ENCODE peak calls at places on chromosomes 11 and 22, in four cellular contexts. One of them, this sample, is unnamed. For H3K9me3, the result is how much of the 10 kb centered on the place peaks cover.

GRCh38 chr22:24768537-24769374 is 5.8 kb downstream of the PIWIL3 start:
- DNase-seq in HepG2: peak
- DNase-seq in HCT116: peak
- DNase-seq in K562: peak
- DNase-seq in this sample: no peak

GRCh38 chr11:124543145-124543544 is 309 bp downstream of the OR8B12 start:
- DNase-seq in HepG2: no peak
- DNase-seq in HCT116: no peak
- DNase-seq in K562: no peak
- DNase-seq in this sample: no peak

GRCh38 chr11:113546757-113547507 is 71.7 kb upstream of the DRD2 start:
- DNase-seq in HepG2: no peak
- DNase-seq in HCT116: no peak
- DNase-seq in K562: no peak
- DNase-seq in this sample: no peak

GRCh38 chr11:112715091-112715490 is 246.1 kb upstream of the NCAM1 start:
- DNase-seq in HepG2: no peak
- DNase-seq in HCT116: no peak
- DNase-seq in K562: no peak
- DNase-seq in this sample: no peak

GRCh38 chr11:27524155-27524554 is 17.6 kb upstream of the LIN7C start:
- DNase-seq in HepG2: peak
- DNase-seq in HCT116: peak
- DNase-seq in K562: peak
- DNase-seq in this sample: no peak

GRCh38 chr11:86569109-86569508 is 103.3 kb downstream of the ME3 start:
- DNase-seq in HepG2: no peak
- DNase-seq in HCT116: no peak
- DNase-seq in K562: no peak
- DNase-seq in this sample: no peak

GRCh38 chr11:35629914-35630313 is 11.7 kb downstream of the FJX1 start:
- DNase-seq in HepG2: peak
- DNase-seq in HCT116: peak
- DNase-seq in K562: no peak
- DNase-seq in this sample: peak

GRCh38 chr11:77387701-77388100 is 86.2 kb downstream of the PAK1 start:
- DNase-seq in HepG2: no peak
- DNase-seq in HCT116: no peak
- DNase-seq in K562: no peak
- DNase-seq in this sample: no peak

GRCh38 chr22:20858615-20859416 is at the start of the genes PI4KA and SNAP29:
- DNase-seq in HepG2: peak
- DNase-seq in HCT116: peak
- DNase-seq in K562: peak
- DNase-seq in this sample: peak

GRCh38 chr11:82794490-82794889 is 60.8 kb upstream of the FAM181B start:
- DNase-seq in HepG2: no peak
- DNase-seq in HCT116: no peak
- DNase-seq in K562: no peak
- DNase-seq in this sample: no peak

GRCh38 chr11:120431633-120432032 is 79.9 kb upstream of the GRIK4 start:
- DNase-seq in HepG2: peak
- DNase-seq in HCT116: peak
- DNase-seq in K562: peak
- DNase-seq in this sample: peak

GRCh38 chr22:43166132-43166930 is 15.0 kb downstream of the TSPO start:
- DNase-seq in HepG2: no peak
- DNase-seq in HCT116: no peak
- DNase-seq in K562: no peak
- DNase-seq in this sample: no peak
- TF ChIP-seq POLR2AphosphoS5 in HepG2: no peak
- TF ChIP-seq POLR2AphosphoS5 in HCT116: no peak
- TF ChIP-seq POLR2AphosphoS5 in K562: no peak
- TF ChIP-seq POLR2AphosphoS5 in this sample: no peak

DNA sequence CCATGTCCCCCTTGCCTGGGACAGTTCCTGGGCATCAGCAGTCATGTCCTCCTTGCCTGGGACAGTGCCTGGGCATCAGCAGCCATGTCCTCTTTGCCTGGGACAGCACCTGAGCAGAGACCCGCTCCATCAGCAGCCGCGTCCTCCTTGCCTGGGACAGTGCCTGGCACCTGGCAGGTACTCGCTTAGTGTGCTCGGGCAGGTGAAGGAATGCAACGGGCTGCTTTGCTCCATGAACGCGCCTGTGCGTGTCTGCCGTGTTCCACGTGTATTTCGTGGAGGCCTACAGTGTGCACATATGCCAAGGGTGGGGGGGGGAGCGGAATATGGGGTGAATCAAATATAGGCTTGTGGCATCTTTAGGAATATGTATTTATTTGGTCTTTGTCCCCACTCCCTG is 1490.7 kb downstream of the TBC1D22A start:
- DNase-seq in HepG2: no peak
- DNase-seq in HCT116: no peak
- DNase-seq in K562: no peak
- DNase-seq in this sample: no peak
- H3K9me3 ChIP-seq in HepG2: under half
- H3K9me3 ChIP-seq in HCT116: under half
- H3K9me3 ChIP-seq in K562: under half
- H3K9me3 ChIP-seq in this sample: under half

GRCh38 chr22:21972293-21972779 is 10.3 kb downstream of the TOP3B start:
- DNase-seq in HepG2: peak
- DNase-seq in HCT116: no peak
- DNase-seq in K562: peak
- DNase-seq in this sample: peak
- TF ChIP-seq TCF7L2 in HepG2: no peak
- TF ChIP-seq TCF7L2 in HCT116: no peak
- TF ChIP-seq TCF7L2 in K562: no peak
- TF ChIP-seq TCF7L2 in this sample: no peak

GRCh38 chr11:1109918-1110705 is 35.4 kb downstream of the MUC2 start:
- DNase-seq in HepG2: no peak
- DNase-seq in HCT116: no peak
- DNase-seq in K562: no peak
- DNase-seq in this sample: no peak
- TF ChIP-seq POLR2AphosphoS5 in HepG2: no peak
- TF ChIP-seq POLR2AphosphoS5 in HCT116: no peak
- TF ChIP-seq POLR2AphosphoS5 in K562: no peak
- TF ChIP-seq POLR2AphosphoS5 in this sample: no peak

GRCh38 chr22:41271787-41272186 is 14.2 kb downstream of the RANGAP1 start:
- DNase-seq in HepG2: no peak
- DNase-seq in HCT116: no peak
- DNase-seq in K562: no peak
- DNase-seq in this sample: no peak
- H3K9me3 ChIP-seq in HepG2: under half
- H3K9me3 ChIP-seq in HCT116: under half
- H3K9me3 ChIP-seq in K562: under half
- H3K9me3 ChIP-seq in this sample: under half

DNA sequence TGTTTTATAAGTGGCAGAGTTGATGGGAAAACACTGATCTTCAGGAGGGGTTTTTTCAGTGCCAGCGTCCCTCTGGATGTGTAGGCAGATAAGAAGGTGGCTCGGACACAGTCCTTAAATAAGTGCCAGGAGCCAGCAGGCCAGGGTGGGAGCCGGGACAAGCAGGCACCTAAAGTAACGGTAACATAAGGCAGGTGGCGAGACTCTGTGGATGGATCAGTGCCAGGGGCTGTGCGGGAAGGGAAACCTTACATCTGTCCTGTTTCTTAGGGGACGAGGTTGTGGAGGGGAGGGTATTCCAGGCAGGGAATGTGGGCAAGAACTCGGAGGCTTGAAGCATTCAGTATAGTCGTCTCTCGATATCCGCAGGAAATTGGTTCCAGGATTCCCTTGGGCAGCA is 15.9 kb downstream of the BCR start:
- DNase-seq in HepG2: no peak
- DNase-seq in HCT116: no peak
- DNase-seq in K562: no peak
- DNase-seq in this sample: no peak
- TF ChIP-seq TCF7L2 in HepG2: no peak
- TF ChIP-seq TCF7L2 in HCT116: no peak
- TF ChIP-seq TCF7L2 in K562: no peak
- TF ChIP-seq TCF7L2 in this sample: no peak

GRCh38 chr22:46757104-46757503 is 5.3 kb upstream of the TBC1D22A start:
- DNase-seq in HepG2: no peak
- DNase-seq in HCT116: no peak
- DNase-seq in K562: no peak
- DNase-seq in this sample: no peak
- TF ChIP-seq POLR2AphosphoS5 in HepG2: no peak
- TF ChIP-seq POLR2AphosphoS5 in HCT116: no peak
- TF ChIP-seq POLR2AphosphoS5 in K562: no peak
- TF ChIP-seq POLR2AphosphoS5 in this sample: no peak

GRCh38 chr11:102288745-102289083 is 28.6 kb upstream of the BIRC3 start:
- DNase-seq in HepG2: no peak
- DNase-seq in HCT116: no peak
- DNase-seq in K562: no peak
- DNase-seq in this sample: no peak

GRCh38 chr11:102291831-102292230 is 25.5 kb upstream of the BIRC3 start:
- DNase-seq in HepG2: no peak
- DNase-seq in HCT116: no peak
- DNase-seq in K562: no peak
- DNase-seq in this sample: no peak

GRCh38 chr11:102286292-102286691 is 31.0 kb upstream of the BIRC3 start:
- DNase-seq in HepG2: no peak
- DNase-seq in HCT116: no peak
- DNase-seq in K562: no peak
- DNase-seq in this sample: no peak

GRCh38 chr11:102289510-102290078 is 27.7 kb upstream of the BIRC3 start:
- DNase-seq in HepG2: no peak
- DNase-seq in HCT116: no peak
- DNase-seq in K562: no peak
- DNase-seq in this sample: no peak

GRCh38 chr11:102287963-102288744 is 29.1 kb upstream of the BIRC3 start:
- DNase-seq in HepG2: peak
- DNase-seq in HCT116: peak
- DNase-seq in K562: peak
- DNase-seq in this sample: peak
- H3K9me3 ChIP-seq in HepG2: under half
- H3K9me3 ChIP-seq in HCT116: under half
- H3K9me3 ChIP-seq in K562: under half
- H3K9me3 ChIP-seq in this sample: under half

DNA sequence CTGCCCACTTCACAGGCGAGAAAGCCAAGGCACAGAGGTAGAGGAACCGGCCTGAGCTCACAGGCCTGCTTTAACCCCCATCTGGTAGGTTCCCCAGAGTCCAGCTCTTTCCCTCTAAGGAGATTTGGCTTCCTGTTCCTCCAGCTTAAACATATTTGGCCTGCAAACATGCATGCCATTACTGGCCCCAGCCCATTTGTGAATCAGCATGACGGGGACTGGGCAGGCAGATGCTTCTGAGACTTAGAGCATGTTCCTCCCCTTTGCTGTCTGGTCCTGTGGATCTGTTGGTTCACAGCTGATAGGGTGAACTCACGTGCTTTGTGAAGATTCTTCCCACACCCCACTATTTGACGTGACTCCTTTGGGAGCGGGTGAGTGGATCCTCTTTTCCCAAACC is 12.6 kb downstream of the CHST1 start:
- DNase-seq in HepG2: no peak
- DNase-seq in HCT116: no peak
- DNase-seq in K562: no peak
- DNase-seq in this sample: no peak
- TF ChIP-seq TCF7L2 in HepG2: no peak
- TF ChIP-seq TCF7L2 in HCT116: no peak
- TF ChIP-seq TCF7L2 in K562: no peak
- TF ChIP-seq TCF7L2 in this sample: no peak